ENCODE peak calls at places on chromosomes 5 and 9, in four cellular contexts. P is A549, G is ovary, M is SK-N-SH. X is an unnamed sample.

GRCh38 chr5:40679071-40679997 is at the start of gene PTGER4:
- DNase-seq in P (peak; percentile 93), G (peak; percentile 80), M (peak; percentile 89), X (peak; percentile 96)

GRCh38 chr5:143986567-143987242 is 174.7 kb downstream of the HMHB1 start:
- DNase-seq in G (no peak), M (no peak), P (no peak), X (no peak)

GRCh38 chr9:131714821-131715220 is 25.1 kb downstream of the RAPGEF1 start:
- DNase-seq in G (no peak), P (no peak), M (no peak), X (no peak)

GRCh38 chr9:124771867-124772621 is 933 bp upstream of the NR6A1 start:
- DNase-seq in P (peak; percentile 80), M (peak; percentile 89), G (peak; percentile 77), X (peak; percentile 70)

GRCh38 chr5:1546556-1546955 is 22.8 kb upstream of the LPCAT1 start:
- DNase-seq in G (no peak), P (no peak), M (no peak), X (no peak)

GRCh38 chr5:113574417-113574816 is 60.9 kb downstream of the YTHDC2 start:
- DNase-seq in P (no peak), G (no peak), M (no peak), X (no peak)

GRCh38 chr9:85156652-85157051 is 487.1 kb downstream of the NTRK2 start:
- DNase-seq in M (no peak), P (no peak), G (no peak), X (no peak)

GRCh38 chr5:119378075-119378699 is 22.4 kb downstream of the TNFAIP8 start:
- DNase-seq in M (no peak), G (no peak), P (no peak), X (no peak)

GRCh38 chr9:104177003-104177611 is 83.0 kb downstream of the SMC2 start:
- DNase-seq in G (no peak), M (no peak), P (peak; percentile 21), X (no peak)

GRCh38 chr9:3585616-3586015 is 59.8 kb upstream of the RFX3 start:
- DNase-seq in P (no peak), G (no peak), M (no peak), X (no peak)

GRCh38 chr5:36177715-36178556 is 26.0 kb downstream of the SKP2 start:
- DNase-seq in M (peak; percentile 32), G (no peak), P (peak; percentile 56), X (no peak)

GRCh38 chr9:78781681-78782080 is 484.8 kb downstream of the PSAT1 start:
- DNase-seq in P (peak; percentile 5), M (no peak), G (no peak), X (no peak)

GRCh38 chr9:20593551-20593950 is 28.7 kb downstream of the MLLT3 start:
- DNase-seq in P (no peak), M (no peak), G (no peak), X (no peak)

GRCh38 chr5:136212252-136212721 is 19.3 kb upstream of the SMIM32 start:
- DNase-seq in M (peak; percentile 81), P (peak; percentile 50), G (peak; percentile 65), X (peak; percentile 64)

GRCh38 chr9:92044945-92045344 is 70.3 kb downstream of the SPTLC1 start:
- DNase-seq in G (no peak), P (no peak), M (no peak), X (no peak)

GRCh38 chr9:136645903-136646754 is 16.6 kb upstream of the EGFL7 start:
- DNase-seq in P (no peak), G (no peak), M (peak; percentile 92), X (peak; percentile 64)

GRCh38 chr5:59418766-59419165 is 474.8 kb downstream of the PDE4D start:
- DNase-seq in P (no peak), M (no peak), G (no peak), X (no peak)

GRCh38 chr9:127154390-127155191 is 32.2 kb upstream of the ANGPTL2 start:
- DNase-seq in P (no peak), M (no peak), G (peak; percentile 63), X (peak; percentile 24)

GRCh38 chr5:134545070-134545868 is 19.8 kb downstream of the JADE2 start:
- DNase-seq in M (no peak), P (no peak), G (peak; percentile 71), X (no peak)

GRCh38 chr9:128607642-128608350 is 48.9 kb downstream of the DYNC2I2 start:
- DNase-seq in M (no peak), G (no peak), P (no peak), X (peak; percentile 66)

GRCh38 chr9:114484854-114485443 is 20.3 kb downstream of the WHRN start:
- DNase-seq in P (peak; percentile 18), G (no peak), M (no peak), X (no peak)

GRCh38 chr5:5983261-5983660 is 395.1 kb downstream of the MED10 start:
- DNase-seq in P (no peak), M (no peak), G (no peak), X (no peak)

GRCh38 chr5:131959906-131960305 is 14.4 kb upstream of the MEIKIN start:
- DNase-seq in G (no peak), P (no peak), M (no peak), X (no peak)

GRCh38 chr5:150660108-150660831 is 781 bp upstream of the MYOZ3 start:
- DNase-seq in M (peak; percentile 11), P (no peak), G (peak; percentile 15), X (peak; percentile 20)

GRCh38 chr9:120693609-120694008 is 20.7 kb downstream of the MEGF9 start:
- DNase-seq in G (no peak), P (peak; percentile 41), M (no peak), X (no peak)

GRCh38 chr9:137724114-137724445 is 105.3 kb downstream of the EHMT1 start:
- DNase-seq in G (no peak), P (no peak), M (no peak), X (no peak)

GRCh38 chr9:86856259-86856658 is 91.0 kb downstream of the GAS1 start:
- DNase-seq in P (no peak), M (no peak), G (no peak), X (no peak)

GRCh38 chr9:92976436-92976835 is 29.1 kb downstream of the FGD3 start:
- DNase-seq in G (no peak), P (no peak), M (no peak), X (no peak)

GRCh38 chr9:120868339-120868675 is 8.7 kb downstream of the PHF19 start:
- DNase-seq in P (no peak), M (no peak), G (no peak), X (no peak)

GRCh38 chr5:107359033-107359915 is 311.5 kb downstream of the EFNA5 start:
- DNase-seq in G (no peak), M (no peak), P (peak; percentile 44), X (no peak)

GRCh38 chr5:140113699-140114263 is at the start of gene PURA:
- DNase-seq in G (peak; percentile 98), M (peak; percentile 98), P (peak; percentile 94), X (peak; percentile 97)
- TF ChIP-seq EP300 in G (no peak), M (no peak), P (no peak), X (no peak)

DNA sequence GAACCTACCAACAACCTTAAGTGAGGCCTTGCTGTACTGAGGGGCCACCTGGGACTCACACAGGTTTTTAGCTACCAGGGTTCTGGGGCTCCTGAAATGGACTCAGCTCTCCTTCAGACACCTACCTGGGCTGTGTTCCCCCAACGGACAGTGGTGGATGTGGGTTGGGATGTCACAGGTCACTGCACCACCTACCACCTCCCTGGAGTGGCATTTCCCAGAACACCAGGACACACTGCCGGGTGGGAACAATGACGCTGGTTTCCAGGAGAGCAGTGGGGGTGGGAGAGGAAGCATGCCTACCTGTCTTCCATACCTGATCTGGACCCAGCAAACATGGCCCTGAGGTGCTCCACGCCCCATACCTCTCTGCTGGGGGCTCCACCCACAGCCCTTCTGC is 20.9 kb downstream of the ERGIC1 start:
- DNase-seq in P (no peak), G (no peak), M (no peak), X (no peak)
- H3K27ac ChIP-seq in P (peak overlapping the region; percentile 96), G (peak overlapping the region; percentile 49), M (peak overlapping the region; percentile 41), X (peak overlapping the region; percentile 87)

DNA sequence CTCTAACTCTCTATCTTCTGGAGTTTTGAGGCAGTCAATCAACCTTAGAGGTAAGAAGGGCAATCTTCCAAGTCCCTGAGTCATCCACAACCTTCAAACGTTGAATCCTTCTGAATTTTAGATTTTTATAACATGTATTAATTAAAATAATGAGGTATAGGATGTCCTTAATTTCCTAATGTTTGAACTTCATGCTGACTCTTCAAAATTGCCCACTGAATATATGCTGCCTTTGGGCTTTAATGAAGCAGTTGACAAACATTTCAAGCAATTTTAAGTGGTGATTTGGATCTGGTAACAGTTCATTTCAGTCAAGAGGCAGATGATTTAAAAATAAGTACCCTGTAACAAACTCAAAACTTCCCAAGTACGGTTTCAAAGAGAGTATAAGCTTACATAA is 26.0 kb downstream of the ERP44 start:
- DNase-seq in P (no peak), M (no peak), G (no peak), X (no peak)
- TF ChIP-seq CTCF in P (no peak), M (no peak), G (no peak), X (no peak)

GRCh38 chr5:115636008-115636407 is 10.2 kb upstream of the TMED7 start:
- DNase-seq in M (no peak), G (no peak), P (no peak), X (no peak)

GRCh38 chr5:115640274-115640673 is 14.4 kb upstream of the TMED7 start:
- DNase-seq in M (no peak), G (no peak), P (no peak), X (no peak)

GRCh38 chr5:115641948-115642347 is 16.1 kb upstream of the TMED7 start:
- DNase-seq in M (no peak), P (no peak), G (no peak), X (no peak)

GRCh38 chr5:115637507-115637906 is 11.7 kb upstream of the TMED7 start:
- DNase-seq in M (no peak), G (no peak), P (no peak), X (no peak)

GRCh38 chr5:115639377-115639776 is 13.5 kb upstream of the TMED7 start:
- DNase-seq in P (no peak), G (no peak), M (no peak), X (no peak)
- TF ChIP-seq EP300 in P (no peak), G (no peak), M (no peak), X (no peak)

GRCh38 chr5:121251954-121252353 is 599.7 kb upstream of the FTMT start:
- DNase-seq in M (no peak), P (peak; percentile 74), G (no peak), X (no peak)
- H3K27ac ChIP-seq in M (peak overlapping the region; percentile 43), P (peak overlapping the region; percentile 66), G (no peak overlapping the region), X (no peak overlapping the region)

GRCh38 chr9:108671156-108671555 is 184.6 kb downstream of the ACTL7B start:
- DNase-seq in M (no peak), P (peak; percentile 45), G (no peak), X (no peak)
- TF ChIP-seq CTCF in M (peak; percentile 48), P (peak; percentile 56), G (no peak), X (no peak)

GRCh38 chr5:138352722-138353549 is 451 bp downstream of the KDM3B start:
- DNase-seq in G (peak; percentile 75), M (peak; percentile 81), P (peak; percentile 60), X (peak; percentile 78)
- TF ChIP-seq EP300 in G (no peak), M (no peak), P (no peak), X (no peak)

DNA sequence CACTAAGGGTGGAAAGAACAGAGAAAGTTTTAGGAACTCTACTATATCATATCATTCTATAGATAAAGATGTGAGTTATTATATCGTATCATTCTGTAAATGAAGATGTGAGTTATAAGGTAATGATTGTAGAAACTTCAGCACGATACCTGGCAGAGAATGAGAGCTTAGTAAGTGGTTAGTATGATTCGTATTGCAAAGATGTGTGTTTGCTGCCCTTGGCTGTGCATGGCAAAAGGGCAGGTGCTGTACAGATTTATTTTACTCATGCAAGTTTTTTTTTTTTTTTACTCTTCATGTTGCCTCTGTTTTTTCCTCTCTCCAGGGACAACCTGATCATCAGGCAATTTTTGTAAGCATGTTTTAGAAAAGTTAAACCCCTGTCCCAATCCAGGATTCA is 83.3 kb downstream of the EGFLAM start:
- DNase-seq in M (no peak), G (no peak), P (no peak), X (no peak)
- H3K27ac ChIP-seq in M (no peak overlapping the region), G (no peak overlapping the region), P (no peak overlapping the region), X (no peak overlapping the region)

X was measured in stomach.